ENCODE peak calls at places on chromosome 10, in nine cellular contexts. One of them, this sample, is unnamed.

GRCh38 chr10:44745920-44746319 is 165.2 kb upstream of the TMEM72 start:
- DNase-seq in HCT116: no peak
- DNase-seq in cardiac muscle cell: no peak
- DNase-seq in substantia nigra: no peak
- DNase-seq in PC-3: no peak
- DNase-seq in esophagus muscularis mucosa: no peak
- DNase-seq in mesendoderm: peak; percentile 62
- DNase-seq in H9: no peak
- DNase-seq in SJCRH30: no peak
- DNase-seq in this sample: no peak

GRCh38 chr10:102682441-102682840 is 31.8 kb downstream of the ARL3 start:
- DNase-seq in HCT116: no peak
- DNase-seq in cardiac muscle cell: no peak
- DNase-seq in substantia nigra: no peak
- DNase-seq in PC-3: no peak
- DNase-seq in esophagus muscularis mucosa: no peak
- DNase-seq in mesendoderm: no peak
- DNase-seq in H9: no peak
- DNase-seq in SJCRH30: no peak
- DNase-seq in this sample: no peak

GRCh38 chr10:32942081-32942480 is 15.9 kb downstream of the ITGB1 start:
- DNase-seq in HCT116: no peak
- DNase-seq in cardiac muscle cell: no peak
- DNase-seq in substantia nigra: no peak
- DNase-seq in PC-3: no peak
- DNase-seq in esophagus muscularis mucosa: no peak
- DNase-seq in mesendoderm: no peak
- DNase-seq in H9: no peak
- DNase-seq in SJCRH30: no peak
- DNase-seq in this sample: no peak

GRCh38 chr10:43238462-43238861 is 28.4 kb downstream of the RASGEF1A start:
- DNase-seq in HCT116: no peak
- DNase-seq in cardiac muscle cell: no peak
- DNase-seq in substantia nigra: no peak
- DNase-seq in PC-3: no peak
- DNase-seq in esophagus muscularis mucosa: no peak
- DNase-seq in mesendoderm: no peak
- DNase-seq in H9: peak; percentile 13
- DNase-seq in SJCRH30: no peak
- DNase-seq in this sample: no peak

GRCh38 chr10:131520206-131520605 is 208.7 kb upstream of the TCERG1L start:
- DNase-seq in HCT116: no peak
- DNase-seq in cardiac muscle cell: no peak
- DNase-seq in substantia nigra: no peak
- DNase-seq in PC-3: no peak
- DNase-seq in esophagus muscularis mucosa: no peak
- DNase-seq in mesendoderm: no peak
- DNase-seq in H9: no peak
- DNase-seq in SJCRH30: no peak
- DNase-seq in this sample: no peak

GRCh38 chr10:97572214-97572989 is at the start of gene ANKRD2:
- DNase-seq in HCT116: peak; percentile 59
- DNase-seq in cardiac muscle cell: peak; percentile 86
- DNase-seq in substantia nigra: peak; percentile 80
- DNase-seq in PC-3: peak; percentile 70
- DNase-seq in esophagus muscularis mucosa: no peak
- DNase-seq in mesendoderm: peak; percentile 91
- DNase-seq in H9: peak; percentile 92
- DNase-seq in SJCRH30: peak; percentile 88
- DNase-seq in this sample: peak; percentile 60

GRCh38 chr10:43160919-43161251 is 22.6 kb downstream of the CSGALNACT2 start:
- DNase-seq in HCT116: no peak
- DNase-seq in cardiac muscle cell: no peak
- DNase-seq in substantia nigra: no peak
- DNase-seq in PC-3: no peak
- DNase-seq in esophagus muscularis mucosa: no peak
- DNase-seq in mesendoderm: no peak
- DNase-seq in H9: no peak
- DNase-seq in SJCRH30: no peak
- DNase-seq in this sample: no peak

GRCh38 chr10:44369296-44369695 is 15.6 kb downstream of the CXCL12 start:
- DNase-seq in HCT116: no peak
- DNase-seq in cardiac muscle cell: peak; percentile 51
- DNase-seq in substantia nigra: no peak
- DNase-seq in PC-3: no peak
- DNase-seq in esophagus muscularis mucosa: no peak
- DNase-seq in mesendoderm: no peak
- DNase-seq in H9: no peak
- DNase-seq in SJCRH30: no peak
- DNase-seq in this sample: no peak

GRCh38 chr10:32332299-32332750 is 14.6 kb downstream of the EPC1 start:
- DNase-seq in HCT116: no peak
- DNase-seq in cardiac muscle cell: no peak
- DNase-seq in substantia nigra: no peak
- DNase-seq in PC-3: peak; percentile 70
- DNase-seq in esophagus muscularis mucosa: no peak
- DNase-seq in mesendoderm: no peak
- DNase-seq in H9: no peak
- DNase-seq in SJCRH30: peak; percentile 22
- DNase-seq in this sample: no peak

GRCh38 chr10:134743-135600 is at the start of gene ZMYND11:
- DNase-seq in HCT116: no peak
- DNase-seq in cardiac muscle cell: peak; percentile 78
- DNase-seq in substantia nigra: peak; percentile 59
- DNase-seq in PC-3: peak; percentile 34
- DNase-seq in esophagus muscularis mucosa: peak; percentile 93
- DNase-seq in mesendoderm: peak; percentile 61
- DNase-seq in H9: peak; percentile 34
- DNase-seq in SJCRH30: peak; percentile 54
- DNase-seq in this sample: no peak

GRCh38 chr10:1255166-1255565 is 199.0 kb downstream of the WDR37 start:
- DNase-seq in HCT116: no peak
- DNase-seq in cardiac muscle cell: peak; percentile 2
- DNase-seq in substantia nigra: no peak
- DNase-seq in PC-3: no peak
- DNase-seq in esophagus muscularis mucosa: no peak
- DNase-seq in mesendoderm: no peak
- DNase-seq in H9: no peak
- DNase-seq in SJCRH30: no peak
- DNase-seq in this sample: no peak

GRCh38 chr10:133358920-133359300 is 1.1 kb upstream of the FUOM start:
- DNase-seq in HCT116: no peak
- DNase-seq in cardiac muscle cell: no peak
- DNase-seq in substantia nigra: no peak
- DNase-seq in PC-3: no peak
- DNase-seq in esophagus muscularis mucosa: no peak
- DNase-seq in mesendoderm: no peak
- DNase-seq in H9: no peak
- DNase-seq in SJCRH30: no peak
- DNase-seq in this sample: no peak

GRCh38 chr10:60335708-60336107 is 54.0 kb downstream of the ANK3 start:
- DNase-seq in HCT116: no peak
- DNase-seq in cardiac muscle cell: no peak
- DNase-seq in substantia nigra: no peak
- DNase-seq in PC-3: peak; percentile 72
- DNase-seq in esophagus muscularis mucosa: no peak
- DNase-seq in mesendoderm: peak; percentile 31
- DNase-seq in H9: no peak
- DNase-seq in SJCRH30: peak; percentile 11
- DNase-seq in this sample: no peak

GRCh38 chr10:813286-813685 is 118.2 kb downstream of the LARP4B start:
- DNase-seq in HCT116: no peak
- DNase-seq in cardiac muscle cell: no peak
- DNase-seq in substantia nigra: no peak
- DNase-seq in PC-3: no peak
- DNase-seq in esophagus muscularis mucosa: no peak
- DNase-seq in mesendoderm: no peak
- DNase-seq in H9: no peak
- DNase-seq in SJCRH30: no peak
- DNase-seq in this sample: peak; percentile 22

GRCh38 chr10:20289055-20289454 is 472.8 kb downstream of the PLXDC2 start:
- DNase-seq in HCT116: no peak
- DNase-seq in cardiac muscle cell: no peak
- DNase-seq in substantia nigra: no peak
- DNase-seq in PC-3: no peak
- DNase-seq in esophagus muscularis mucosa: no peak
- DNase-seq in mesendoderm: no peak
- DNase-seq in H9: no peak
- DNase-seq in SJCRH30: no peak
- DNase-seq in this sample: no peak

GRCh38 chr10:71161429-71161828 is 50.9 kb upstream of the UNC5B start:
- DNase-seq in HCT116: no peak
- DNase-seq in cardiac muscle cell: peak; percentile 14
- DNase-seq in substantia nigra: no peak
- DNase-seq in PC-3: peak; percentile 66
- DNase-seq in esophagus muscularis mucosa: no peak
- DNase-seq in mesendoderm: peak; percentile 43
- DNase-seq in H9: no peak
- DNase-seq in SJCRH30: no peak
- DNase-seq in this sample: no peak

GRCh38 chr10:84826704-84827103 is 498.3 kb downstream of the CCSER2 start:
- DNase-seq in HCT116: no peak
- DNase-seq in cardiac muscle cell: no peak
- DNase-seq in substantia nigra: no peak
- DNase-seq in PC-3: no peak
- DNase-seq in esophagus muscularis mucosa: no peak
- DNase-seq in mesendoderm: peak; percentile 77
- DNase-seq in H9: no peak
- DNase-seq in SJCRH30: peak; percentile 4
- DNase-seq in this sample: no peak

GRCh38 chr10:10680496-10680895 is 337.2 kb upstream of the CELF2 start:
- DNase-seq in HCT116: no peak
- DNase-seq in cardiac muscle cell: no peak
- DNase-seq in substantia nigra: no peak
- DNase-seq in PC-3: no peak
- DNase-seq in esophagus muscularis mucosa: no peak
- DNase-seq in mesendoderm: no peak
- DNase-seq in H9: no peak
- DNase-seq in SJCRH30: no peak
- DNase-seq in this sample: no peak

GRCh38 chr10:14560274-14560673 is 214.4 kb downstream of the FAM107B start:
- DNase-seq in HCT116: peak; percentile 28
- DNase-seq in cardiac muscle cell: peak; percentile 25
- DNase-seq in substantia nigra: no peak
- DNase-seq in PC-3: peak; percentile 87
- DNase-seq in esophagus muscularis mucosa: no peak
- DNase-seq in mesendoderm: peak; percentile 91
- DNase-seq in H9: peak; percentile 75
- DNase-seq in SJCRH30: peak; percentile 9
- DNase-seq in this sample: no peak

GRCh38 chr10:79904671-79905321 is 44.1 kb downstream of the SFTPD start:
- DNase-seq in HCT116: peak; percentile 27
- DNase-seq in cardiac muscle cell: peak; percentile 85
- DNase-seq in substantia nigra: peak; percentile 20
- DNase-seq in PC-3: peak; percentile 91
- DNase-seq in esophagus muscularis mucosa: no peak
- DNase-seq in mesendoderm: peak; percentile 87
- DNase-seq in H9: peak; percentile 71
- DNase-seq in SJCRH30: peak; percentile 88
- DNase-seq in this sample: no peak

GRCh38 chr10:43648083-43648391 is 644 bp downstream of the ZNF32 start:
- DNase-seq in HCT116: no peak
- DNase-seq in cardiac muscle cell: no peak
- DNase-seq in substantia nigra: no peak
- DNase-seq in PC-3: no peak
- DNase-seq in esophagus muscularis mucosa: no peak
- DNase-seq in mesendoderm: no peak
- DNase-seq in H9: no peak
- DNase-seq in SJCRH30: peak; percentile 44
- DNase-seq in this sample: no peak

GRCh38 chr10:4941540-4942330 is 21.5 kb upstream of the AKR1C1 start:
- DNase-seq in HCT116: no peak
- DNase-seq in cardiac muscle cell: no peak
- DNase-seq in substantia nigra: no peak
- DNase-seq in PC-3: peak; percentile 46
- DNase-seq in esophagus muscularis mucosa: no peak
- DNase-seq in mesendoderm: peak; percentile 71
- DNase-seq in H9: no peak
- DNase-seq in SJCRH30: no peak
- DNase-seq in this sample: no peak
- H3K27ac ChIP-seq in HCT116: no peak overlapping the region
- H3K27ac ChIP-seq in cardiac muscle cell: no peak overlapping the region
- H3K27ac ChIP-seq in substantia nigra: no peak overlapping the region
- H3K27ac ChIP-seq in PC-3: peak overlapping the region; percentile 46
- H3K27ac ChIP-seq in esophagus muscularis mucosa: peak overlapping the region; percentile 51
- H3K27ac ChIP-seq in mesendoderm: no peak overlapping the region
- H3K27ac ChIP-seq in H9: no peak overlapping the region
- H3K27ac ChIP-seq in SJCRH30: no peak overlapping the region
- H3K27ac ChIP-seq in this sample: peak overlapping the region; percentile 36

DNA sequence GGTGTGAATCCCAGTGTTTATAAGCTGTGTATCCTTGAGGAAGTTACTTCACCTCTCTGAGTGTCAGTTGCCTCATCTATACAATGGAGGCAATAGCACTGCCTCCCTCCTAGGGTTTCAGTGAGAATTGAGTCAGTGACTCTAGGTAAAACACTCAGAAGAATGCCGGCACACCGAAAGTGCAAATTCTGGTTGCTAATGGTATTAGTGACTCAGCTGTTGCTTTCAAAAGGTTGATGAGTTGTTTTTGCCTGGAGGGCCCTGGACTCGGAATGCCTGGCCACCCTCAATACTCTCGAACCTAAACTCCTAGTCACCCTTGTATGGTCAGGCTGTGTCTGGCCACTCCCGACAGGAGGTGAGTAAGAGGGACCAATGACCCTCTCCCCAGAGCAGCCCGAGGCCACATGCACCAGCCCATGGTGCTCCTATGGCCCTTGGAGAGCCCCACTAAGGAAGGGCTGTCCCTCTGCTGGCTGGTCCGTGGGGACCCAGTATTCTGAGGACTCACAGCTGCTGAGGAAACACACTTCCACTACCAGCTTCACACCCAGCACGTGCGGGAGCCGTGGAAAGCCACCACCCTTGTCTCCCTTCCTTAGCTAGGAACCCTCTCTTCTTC is 60.2 kb downstream of the CALML3 start:
- DNase-seq in HCT116: peak; percentile 86
- DNase-seq in cardiac muscle cell: peak; percentile 49
- DNase-seq in substantia nigra: no peak
- DNase-seq in PC-3: peak; percentile 91
- DNase-seq in esophagus muscularis mucosa: no peak
- DNase-seq in mesendoderm: peak; percentile 94
- DNase-seq in H9: peak; percentile 49
- DNase-seq in SJCRH30: peak; percentile 37
- DNase-seq in this sample: no peak
- H3K27ac ChIP-seq in HCT116: no peak overlapping the region
- H3K27ac ChIP-seq in cardiac muscle cell: peak overlapping the region; percentile 15
- H3K27ac ChIP-seq in substantia nigra: no peak overlapping the region
- H3K27ac ChIP-seq in PC-3: peak overlapping the region; percentile 100
- H3K27ac ChIP-seq in esophagus muscularis mucosa: peak overlapping the region; percentile 9
- H3K27ac ChIP-seq in mesendoderm: peak overlapping the region; percentile 15
- H3K27ac ChIP-seq in H9: no peak overlapping the region
- H3K27ac ChIP-seq in SJCRH30: no peak overlapping the region
- H3K27ac ChIP-seq in this sample: no peak overlapping the region

GRCh38 chr10:88244781-88245350 is 338.3 kb downstream of the RNLS start:
- DNase-seq in HCT116: no peak
- DNase-seq in cardiac muscle cell: no peak
- DNase-seq in substantia nigra: no peak
- DNase-seq in PC-3: no peak
- DNase-seq in esophagus muscularis mucosa: no peak
- DNase-seq in mesendoderm: no peak
- DNase-seq in H9: no peak
- DNase-seq in SJCRH30: no peak
- DNase-seq in this sample: no peak
- H3K27ac ChIP-seq in HCT116: no peak overlapping the region
- H3K27ac ChIP-seq in cardiac muscle cell: no peak overlapping the region
- H3K27ac ChIP-seq in substantia nigra: no peak overlapping the region
- H3K27ac ChIP-seq in PC-3: no peak overlapping the region
- H3K27ac ChIP-seq in esophagus muscularis mucosa: peak overlapping the region; percentile 57
- H3K27ac ChIP-seq in mesendoderm: no peak overlapping the region
- H3K27ac ChIP-seq in H9: no peak overlapping the region
- H3K27ac ChIP-seq in SJCRH30: no peak overlapping the region
- H3K27ac ChIP-seq in this sample: no peak overlapping the region

GRCh38 chr10:87613766-87614165 is 45.9 kb upstream of the PAPSS2 start:
- DNase-seq in HCT116: no peak
- DNase-seq in cardiac muscle cell: no peak
- DNase-seq in substantia nigra: no peak
- DNase-seq in PC-3: no peak
- DNase-seq in esophagus muscularis mucosa: no peak
- DNase-seq in mesendoderm: no peak
- DNase-seq in H9: no peak
- DNase-seq in SJCRH30: no peak
- DNase-seq in this sample: no peak
- H3K27ac ChIP-seq in HCT116: no peak overlapping the region
- H3K27ac ChIP-seq in cardiac muscle cell: no peak overlapping the region
- H3K27ac ChIP-seq in substantia nigra: no peak overlapping the region
- H3K27ac ChIP-seq in PC-3: no peak overlapping the region
- H3K27ac ChIP-seq in esophagus muscularis mucosa: no peak overlapping the region
- H3K27ac ChIP-seq in mesendoderm: no peak overlapping the region
- H3K27ac ChIP-seq in H9: no peak overlapping the region
- H3K27ac ChIP-seq in SJCRH30: no peak overlapping the region
- H3K27ac ChIP-seq in this sample: no peak overlapping the region

This sample was measured in caudate nucleus.